ENCODE peak calls at places on chromosomes 13 and 19, in seven cellular contexts. One of them, this sample, is unnamed.

GRCh38 chr13:42498521-42498920 is 75.4 kb upstream of the TNFSF11 start:
- DNase-seq in AG10803: no peak
- DNase-seq in posterior cingulate gyrus: no peak
- DNase-seq in body of pancreas: no peak
- DNase-seq in stimulated activated CD4-positive, alpha-beta T cell treated with anti-CD3 and anti-CD28 coated beads, Interleukin-1b, Interleukin-23, amount 100 ng/mL, for 1 hour: no peak
- DNase-seq in cardiac muscle cell: no peak
- DNase-seq in NCI-H774: no peak
- DNase-seq in this sample: no peak

GRCh38 chr19:38228491-38229439 is 4.7 kb upstream of the DPF1 start:
- DNase-seq in NCI-H774: no peak
- DNase-seq in stimulated activated CD4-positive, alpha-beta T cell treated with anti-CD3 and anti-CD28 coated beads, Interleukin-1b, Interleukin-23, amount 100 ng/mL, for 1 hour: no peak
- DNase-seq in posterior cingulate gyrus: peak
- DNase-seq in cardiac muscle cell: peak
- DNase-seq in body of pancreas: peak
- DNase-seq in AG10803: no peak
- DNase-seq in this sample: no peak

GRCh38 chr13:76707360-76707759 is 178.8 kb downstream of the KCTD12 start:
- DNase-seq in AG10803: peak
- DNase-seq in NCI-H774: no peak
- DNase-seq in cardiac muscle cell: no peak
- DNase-seq in body of pancreas: no peak
- DNase-seq in posterior cingulate gyrus: no peak
- DNase-seq in stimulated activated CD4-positive, alpha-beta T cell treated with anti-CD3 and anti-CD28 coated beads, Interleukin-1b, Interleukin-23, amount 100 ng/mL, for 1 hour: no peak
- DNase-seq in this sample: peak

GRCh38 chr19:48318286-48318987 is 6.9 kb upstream of the EMP3 start:
- DNase-seq in NCI-H774: no peak
- DNase-seq in AG10803: no peak
- DNase-seq in cardiac muscle cell: no peak
- DNase-seq in stimulated activated CD4-positive, alpha-beta T cell treated with anti-CD3 and anti-CD28 coated beads, Interleukin-1b, Interleukin-23, amount 100 ng/mL, for 1 hour: no peak
- DNase-seq in posterior cingulate gyrus: no peak
- DNase-seq in body of pancreas: no peak
- DNase-seq in this sample: no peak

GRCh38 chr13:100039740-100040139 is 49.2 kb upstream of the PCCA start:
- DNase-seq in AG10803: no peak
- DNase-seq in body of pancreas: no peak
- DNase-seq in posterior cingulate gyrus: no peak
- DNase-seq in cardiac muscle cell: peak
- DNase-seq in stimulated activated CD4-positive, alpha-beta T cell treated with anti-CD3 and anti-CD28 coated beads, Interleukin-1b, Interleukin-23, amount 100 ng/mL, for 1 hour: no peak
- DNase-seq in NCI-H774: no peak
- DNase-seq in this sample: no peak

GRCh38 chr13:67416047-67416925 is 186.2 kb upstream of the PCDH9 start:
- DNase-seq in NCI-H774: no peak
- DNase-seq in posterior cingulate gyrus: no peak
- DNase-seq in AG10803: peak
- DNase-seq in cardiac muscle cell: peak
- DNase-seq in body of pancreas: peak
- DNase-seq in stimulated activated CD4-positive, alpha-beta T cell treated with anti-CD3 and anti-CD28 coated beads, Interleukin-1b, Interleukin-23, amount 100 ng/mL, for 1 hour: no peak
- DNase-seq in this sample: peak

GRCh38 chr13:113861433-113862030 is 2.3 kb downstream of the GAS6 start:
- DNase-seq in stimulated activated CD4-positive, alpha-beta T cell treated with anti-CD3 and anti-CD28 coated beads, Interleukin-1b, Interleukin-23, amount 100 ng/mL, for 1 hour: no peak
- DNase-seq in NCI-H774: no peak
- DNase-seq in AG10803: no peak
- DNase-seq in cardiac muscle cell: no peak
- DNase-seq in body of pancreas: no peak
- DNase-seq in posterior cingulate gyrus: no peak
- DNase-seq in this sample: no peak

GRCh38 chr19:21430674-21431073 is 33.7 kb downstream of the ZNF493 start:
- DNase-seq in stimulated activated CD4-positive, alpha-beta T cell treated with anti-CD3 and anti-CD28 coated beads, Interleukin-1b, Interleukin-23, amount 100 ng/mL, for 1 hour: no peak
- DNase-seq in NCI-H774: no peak
- DNase-seq in AG10803: no peak
- DNase-seq in cardiac muscle cell: no peak
- DNase-seq in body of pancreas: no peak
- DNase-seq in posterior cingulate gyrus: no peak
- DNase-seq in this sample: no peak

GRCh38 chr19:41339936-41340335 is 13.8 kb downstream of the TGFB1 start:
- DNase-seq in cardiac muscle cell: no peak
- DNase-seq in AG10803: peak
- DNase-seq in posterior cingulate gyrus: no peak
- DNase-seq in NCI-H774: no peak
- DNase-seq in body of pancreas: no peak
- DNase-seq in stimulated activated CD4-positive, alpha-beta T cell treated with anti-CD3 and anti-CD28 coated beads, Interleukin-1b, Interleukin-23, amount 100 ng/mL, for 1 hour: no peak
- DNase-seq in this sample: no peak

GRCh38 chr13:75656590-75656989 is 20.5 kb downstream of the LMO7 start:
- DNase-seq in cardiac muscle cell: no peak
- DNase-seq in stimulated activated CD4-positive, alpha-beta T cell treated with anti-CD3 and anti-CD28 coated beads, Interleukin-1b, Interleukin-23, amount 100 ng/mL, for 1 hour: no peak
- DNase-seq in NCI-H774: no peak
- DNase-seq in posterior cingulate gyrus: no peak
- DNase-seq in AG10803: no peak
- DNase-seq in body of pancreas: no peak
- DNase-seq in this sample: peak

GRCh38 chr13:108705031-108705430 is 75.6 kb downstream of the MYO16 start:
- DNase-seq in stimulated activated CD4-positive, alpha-beta T cell treated with anti-CD3 and anti-CD28 coated beads, Interleukin-1b, Interleukin-23, amount 100 ng/mL, for 1 hour: no peak
- DNase-seq in cardiac muscle cell: no peak
- DNase-seq in posterior cingulate gyrus: no peak
- DNase-seq in body of pancreas: no peak
- DNase-seq in NCI-H774: no peak
- DNase-seq in AG10803: no peak
- DNase-seq in this sample: no peak

GRCh38 chr19:51439021-51439465 is 19.2 kb downstream of the SIGLEC8 start:
- DNase-seq in NCI-H774: no peak
- DNase-seq in posterior cingulate gyrus: no peak
- DNase-seq in cardiac muscle cell: peak
- DNase-seq in AG10803: peak
- DNase-seq in body of pancreas: no peak
- DNase-seq in stimulated activated CD4-positive, alpha-beta T cell treated with anti-CD3 and anti-CD28 coated beads, Interleukin-1b, Interleukin-23, amount 100 ng/mL, for 1 hour: no peak
- DNase-seq in this sample: peak

GRCh38 chr19:29625316-29625715 is 19.2 kb downstream of the POP4 start:
- DNase-seq in posterior cingulate gyrus: no peak
- DNase-seq in NCI-H774: no peak
- DNase-seq in cardiac muscle cell: no peak
- DNase-seq in AG10803: no peak
- DNase-seq in stimulated activated CD4-positive, alpha-beta T cell treated with anti-CD3 and anti-CD28 coated beads, Interleukin-1b, Interleukin-23, amount 100 ng/mL, for 1 hour: no peak
- DNase-seq in body of pancreas: peak
- DNase-seq in this sample: no peak

GRCh38 chr19:15524781-15525180 is 16.5 kb downstream of the CYP4F22 start:
- DNase-seq in body of pancreas: no peak
- DNase-seq in NCI-H774: no peak
- DNase-seq in posterior cingulate gyrus: no peak
- DNase-seq in cardiac muscle cell: no peak
- DNase-seq in stimulated activated CD4-positive, alpha-beta T cell treated with anti-CD3 and anti-CD28 coated beads, Interleukin-1b, Interleukin-23, amount 100 ng/mL, for 1 hour: no peak
- DNase-seq in AG10803: no peak
- DNase-seq in this sample: no peak

GRCh38 chr19:48737360-48737998 is 2.9 kb downstream of the RASIP1 start:
- DNase-seq in cardiac muscle cell: no peak
- DNase-seq in stimulated activated CD4-positive, alpha-beta T cell treated with anti-CD3 and anti-CD28 coated beads, Interleukin-1b, Interleukin-23, amount 100 ng/mL, for 1 hour: no peak
- DNase-seq in NCI-H774: no peak
- DNase-seq in AG10803: no peak
- DNase-seq in body of pancreas: peak
- DNase-seq in posterior cingulate gyrus: no peak
- DNase-seq in this sample: no peak

GRCh38 chr19:38977445-38978314 is 2.1 kb upstream of the FBXO17 start:
- DNase-seq in NCI-H774: no peak
- DNase-seq in cardiac muscle cell: no peak
- DNase-seq in body of pancreas: no peak
- DNase-seq in stimulated activated CD4-positive, alpha-beta T cell treated with anti-CD3 and anti-CD28 coated beads, Interleukin-1b, Interleukin-23, amount 100 ng/mL, for 1 hour: no peak
- DNase-seq in AG10803: no peak
- DNase-seq in posterior cingulate gyrus: no peak
- DNase-seq in this sample: no peak

GRCh38 chr19:48560095-48560530 is 8.1 kb downstream of the SULT2B1 start:
- DNase-seq in AG10803: no peak
- DNase-seq in cardiac muscle cell: no peak
- DNase-seq in body of pancreas: no peak
- DNase-seq in NCI-H774: no peak
- DNase-seq in stimulated activated CD4-positive, alpha-beta T cell treated with anti-CD3 and anti-CD28 coated beads, Interleukin-1b, Interleukin-23, amount 100 ng/mL, for 1 hour: no peak
- DNase-seq in posterior cingulate gyrus: no peak
- DNase-seq in this sample: peak

GRCh38 chr13:74767031-74767430 is 632.8 kb upstream of the KLF12 start:
- DNase-seq in body of pancreas: no peak
- DNase-seq in NCI-H774: no peak
- DNase-seq in cardiac muscle cell: no peak
- DNase-seq in AG10803: peak
- DNase-seq in stimulated activated CD4-positive, alpha-beta T cell treated with anti-CD3 and anti-CD28 coated beads, Interleukin-1b, Interleukin-23, amount 100 ng/mL, for 1 hour: no peak
- DNase-seq in posterior cingulate gyrus: no peak
- DNase-seq in this sample: peak

GRCh38 chr19:50204811-50205675 is 1.6 kb downstream of the MYH14 start:
- DNase-seq in stimulated activated CD4-positive, alpha-beta T cell treated with anti-CD3 and anti-CD28 coated beads, Interleukin-1b, Interleukin-23, amount 100 ng/mL, for 1 hour: no peak
- DNase-seq in cardiac muscle cell: peak
- DNase-seq in body of pancreas: peak
- DNase-seq in AG10803: no peak
- DNase-seq in posterior cingulate gyrus: peak
- DNase-seq in NCI-H774: peak
- DNase-seq in this sample: no peak

GRCh38 chr13:101453784-101454201 is 1.3 kb downstream of the ITGBL1 start:
- DNase-seq in body of pancreas: peak
- DNase-seq in AG10803: peak
- DNase-seq in stimulated activated CD4-positive, alpha-beta T cell treated with anti-CD3 and anti-CD28 coated beads, Interleukin-1b, Interleukin-23, amount 100 ng/mL, for 1 hour: no peak
- DNase-seq in NCI-H774: no peak
- DNase-seq in posterior cingulate gyrus: no peak
- DNase-seq in cardiac muscle cell: no peak
- DNase-seq in this sample: no peak

GRCh38 chr19:7265963-7266362 is 28.3 kb downstream of the INSR start:
- DNase-seq in stimulated activated CD4-positive, alpha-beta T cell treated with anti-CD3 and anti-CD28 coated beads, Interleukin-1b, Interleukin-23, amount 100 ng/mL, for 1 hour: no peak
- DNase-seq in NCI-H774: no peak
- DNase-seq in AG10803: no peak
- DNase-seq in posterior cingulate gyrus: no peak
- DNase-seq in body of pancreas: peak
- DNase-seq in cardiac muscle cell: no peak
- DNase-seq in this sample: no peak

GRCh38 chr13:30153871-30154426 is 153.4 kb downstream of the KATNAL1 start:
- DNase-seq in AG10803: no peak
- DNase-seq in body of pancreas: no peak
- DNase-seq in posterior cingulate gyrus: no peak
- DNase-seq in stimulated activated CD4-positive, alpha-beta T cell treated with anti-CD3 and anti-CD28 coated beads, Interleukin-1b, Interleukin-23, amount 100 ng/mL, for 1 hour: no peak
- DNase-seq in NCI-H774: no peak
- DNase-seq in cardiac muscle cell: peak
- DNase-seq in this sample: no peak

GRCh38 chr19:40716031-40716654 is 543 bp downstream of the COQ8B start:
- DNase-seq in stimulated activated CD4-positive, alpha-beta T cell treated with anti-CD3 and anti-CD28 coated beads, Interleukin-1b, Interleukin-23, amount 100 ng/mL, for 1 hour: peak
- DNase-seq in body of pancreas: peak
- DNase-seq in posterior cingulate gyrus: no peak
- DNase-seq in AG10803: no peak
- DNase-seq in NCI-H774: no peak
- DNase-seq in cardiac muscle cell: no peak
- DNase-seq in this sample: peak

GRCh38 chr13:110285991-110286923 is 20.7 kb downstream of the COL4A1 start:
- DNase-seq in posterior cingulate gyrus: no peak
- DNase-seq in NCI-H774: no peak
- DNase-seq in cardiac muscle cell: no peak
- DNase-seq in body of pancreas: no peak
- DNase-seq in stimulated activated CD4-positive, alpha-beta T cell treated with anti-CD3 and anti-CD28 coated beads, Interleukin-1b, Interleukin-23, amount 100 ng/mL, for 1 hour: no peak
- DNase-seq in AG10803: no peak
- DNase-seq in this sample: no peak

GRCh38 chr13:78603240-78603947 is at the start of gene POU4F1:
- DNase-seq in stimulated activated CD4-positive, alpha-beta T cell treated with anti-CD3 and anti-CD28 coated beads, Interleukin-1b, Interleukin-23, amount 100 ng/mL, for 1 hour: no peak
- DNase-seq in posterior cingulate gyrus: no peak
- DNase-seq in body of pancreas: peak
- DNase-seq in AG10803: no peak
- DNase-seq in cardiac muscle cell: peak
- DNase-seq in NCI-H774: peak
- DNase-seq in this sample: peak

GRCh38 chr19:18868380-18869230 is 27.4 kb downstream of the CERS1 start:
- DNase-seq in posterior cingulate gyrus: no peak
- DNase-seq in body of pancreas: no peak
- DNase-seq in cardiac muscle cell: no peak
- DNase-seq in stimulated activated CD4-positive, alpha-beta T cell treated with anti-CD3 and anti-CD28 coated beads, Interleukin-1b, Interleukin-23, amount 100 ng/mL, for 1 hour: no peak
- DNase-seq in AG10803: no peak
- DNase-seq in NCI-H774: no peak
- DNase-seq in this sample: no peak

This sample was measured in fibroblast of mammary gland.